ENCODE peak calls at places on chromosomes 16 and 17, in eight cellular contexts. D, X, V, G, M, F, Z and L are unnamed samples.

GRCh38 chr16:68910051-68910450 is 66.7 kb downstream of the TANGO6 start:
- DNase-seq in V (no peak), F (no peak), Z (no peak), X (no peak), D (no peak), G (no peak), M (peak; percentile 11), L (no peak)

GRCh38 chr16:67770371-67770991 is 35.9 kb downstream of the RANBP10 start:
- DNase-seq in D (no peak), X (no peak), V (no peak), Z (no peak), G (no peak), M (no peak), F (no peak), L (no peak)

GRCh38 chr16:73154063-73154870 is 106.3 kb upstream of the ZFHX3 start:
- DNase-seq in G (no peak), X (no peak), Z (no peak), D (no peak), F (peak; percentile 73), M (no peak), V (no peak), L (no peak)

GRCh38 chr17:17860761-17861107 is 23.9 kb upstream of the SREBF1 start:
- DNase-seq in V (no peak), D (no peak), X (no peak), M (no peak), G (no peak), Z (no peak), F (no peak), L (no peak)

GRCh38 chr17:57166803-57167202 is 81.8 kb downstream of the AKAP1 start:
- DNase-seq in F (no peak), V (no peak), D (no peak), X (no peak), G (no peak), M (no peak), Z (no peak), L (no peak)

GRCh38 chr17:44899074-44899782 is at the start of gene EFTUD2:
- DNase-seq in V (peak; percentile 92), D (peak; percentile 71), F (peak; percentile 95), X (peak; percentile 96), Z (peak; percentile 96), M (peak; percentile 96), G (peak; percentile 99), L (peak; percentile 93)

GRCh38 chr16:52547001-52547833 is at the start of gene TOX3:
- DNase-seq in G (peak; percentile 62), M (no peak), F (no peak), D (no peak), V (peak; percentile 78), Z (no peak), X (peak; percentile 48), L (peak; percentile 74)

GRCh38 chr17:31595076-31595475 is 203.6 kb downstream of the RAB11FIP4 start:
- DNase-seq in G (no peak), Z (no peak), F (no peak), V (no peak), D (no peak), X (no peak), M (peak; percentile 52), L (no peak)

DNA sequence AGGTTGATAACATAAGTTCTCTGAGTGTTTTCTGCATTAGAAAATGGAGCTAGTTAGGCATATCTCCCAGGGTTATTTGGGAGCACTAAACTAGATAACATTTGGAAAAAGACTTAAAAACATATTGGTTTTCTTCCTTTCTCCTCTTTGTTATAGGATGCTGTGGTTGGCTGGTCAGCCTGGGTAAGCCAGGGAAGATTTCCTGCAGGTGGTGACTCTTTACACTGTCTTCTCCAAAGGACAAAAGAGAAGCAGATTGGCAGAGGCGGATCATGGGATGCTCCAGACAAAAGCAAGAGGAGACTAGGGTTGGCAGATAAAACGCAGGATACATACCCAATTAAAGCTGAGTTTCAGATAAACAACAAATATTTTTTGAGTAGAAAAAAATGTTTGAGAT is 6.2 kb upstream of the CRYBA1 start:
- DNase-seq in Z (peak; percentile 34), F (no peak), V (no peak), X (no peak), G (peak; percentile 68), D (no peak), M (no peak), L (no peak)
- H3K4me3 ChIP-seq in Z (no peak overlapping the region), F (no peak overlapping the region), V (no peak overlapping the region), X (no peak overlapping the region), G (no peak overlapping the region), D (no peak overlapping the region), M (no peak overlapping the region), L (no peak overlapping the region)

DNA sequence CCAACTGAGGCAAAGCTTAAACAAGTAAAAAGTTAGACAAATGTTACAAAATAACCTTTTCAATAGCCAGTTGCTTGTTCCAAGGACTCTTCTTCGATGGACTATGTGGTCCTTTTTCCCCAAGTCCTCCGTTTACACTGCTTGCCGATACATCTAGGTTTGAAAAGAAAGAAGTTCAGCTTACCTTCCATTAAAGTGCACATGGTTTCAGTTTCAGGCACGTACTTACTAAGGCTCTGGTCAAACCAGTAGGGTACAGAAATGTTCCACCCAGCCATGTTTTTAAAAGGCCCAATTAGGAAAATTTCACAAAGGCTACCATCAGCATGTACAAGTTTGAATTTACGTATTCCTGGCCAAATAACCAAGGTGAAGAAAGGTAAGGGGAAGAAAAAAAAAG is 2.1 kb downstream of the SRSF2 start:
- DNase-seq in D (no peak), F (no peak), X (no peak), M (no peak), G (no peak), Z (peak; percentile 40), V (no peak), L (no peak)
- H3K4me1 ChIP-seq in D (no peaks in the 10 kb centered on the region), F (peaks cover 57% of the 10 kb centered on the region), X (peaks cover 41% of the 10 kb centered on the region), M (peaks cover 68% of the 10 kb centered on the region), G (peaks cover 74% of the 10 kb centered on the region), Z (peaks cover 37% of the 10 kb centered on the region), V (peaks cover 41% of the 10 kb centered on the region), L (peaks cover 72% of the 10 kb centered on the region)

DNA sequence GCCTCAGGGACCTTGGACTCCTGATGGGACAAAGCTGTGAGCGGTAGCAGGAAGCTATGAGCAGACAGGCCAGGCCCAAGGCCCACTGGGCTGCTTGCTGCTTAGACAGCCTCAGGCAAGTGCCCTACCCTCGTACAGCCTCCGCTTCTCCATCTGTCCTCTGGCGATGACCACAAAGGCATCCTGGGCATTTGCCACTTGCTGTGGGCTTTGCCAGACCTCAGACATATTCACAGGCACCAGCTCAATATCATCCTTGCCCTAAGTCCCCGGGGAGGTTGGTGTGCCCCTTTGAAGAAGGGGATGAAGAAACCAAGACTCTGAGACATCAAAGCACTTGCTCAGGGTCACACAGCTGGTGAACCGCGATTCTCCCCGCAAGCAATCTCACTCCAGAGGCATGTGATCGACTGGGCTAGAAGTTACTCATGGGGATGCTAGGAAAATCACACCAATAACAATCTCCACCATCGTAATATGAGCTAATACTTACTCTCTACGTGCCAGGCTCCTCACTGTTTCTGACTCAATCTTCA is 21.7 kb downstream of the PPL start:
- DNase-seq in V (no peak), Z (no peak), M (no peak), G (no peak), D (no peak), F (peak; percentile 60), X (no peak), L (no peak)
- TF ChIP-seq EP300 in V (no peak), Z (no peak), M (no peak), G (no peak), D (no peak), F (no peak), X (no peak), L (no peak)

GRCh38 chr17:2854662-2855061 is 58.4 kb downstream of the RAP1GAP2 start:
- DNase-seq in D (no peak), X (peak; percentile 81), G (no peak), V (peak; percentile 69), Z (no peak), F (no peak), M (no peak), L (peak; percentile 41)
- H3K4me3 ChIP-seq in D (no peak overlapping the region), X (peak overlapping the region; percentile 69), G (peak overlapping the region; percentile 67), V (peak overlapping the region; percentile 63), Z (peak overlapping the region; percentile 72), F (peak overlapping the region; percentile 39), M (peak overlapping the region; percentile 61), L (peak overlapping the region; percentile 51)

GRCh38 chr17:6755731-6756184 is at the start of gene XAF1:
- DNase-seq in M (no peak), G (no peak), Z (no peak), D (peak; percentile 40), V (peak; percentile 46), X (no peak), F (peak; percentile 68), L (peak; percentile 52)
- H3K4me1 ChIP-seq in M (peaks cover 44% of the 10 kb centered on the region), G (peaks cover 66% of the 10 kb centered on the region), Z (peaks cover 6% of the 10 kb centered on the region), D (peaks cover 15% of the 10 kb centered on the region), V (peaks cover 11% of the 10 kb centered on the region), X (peaks cover 4% of the 10 kb centered on the region), F (peaks cover 14% of the 10 kb centered on the region), L (peaks cover 13% of the 10 kb centered on the region)

GRCh38 chr17:5035356-5035755 is at the start of gene SLC52A1:
- DNase-seq in Z (peak; percentile 47), G (no peak), F (no peak), X (peak; percentile 60), V (no peak), D (no peak), M (no peak), L (peak; percentile 48)
- TF ChIP-seq EP300 in Z (no peak), G (no peak), F (no peak), X (no peak), V (no peak), D (no peak), M (no peak), L (no peak)

GRCh38 chr16:88635671-88636070 is 2.7 kb upstream of the IL17C start:
- DNase-seq in Z (no peak), X (no peak), V (no peak), F (no peak), G (no peak), D (no peak), M (no peak), L (no peak)

GRCh38 chr16:88636488-88637265 is 1.7 kb upstream of the IL17C start:
- DNase-seq in F (no peak), Z (no peak), M (no peak), V (no peak), X (no peak), D (no peak), G (no peak), L (no peak)

GRCh38 chr16:88634141-88634993 is 4.0 kb upstream of the IL17C start:
- DNase-seq in Z (no peak), M (no peak), X (no peak), V (peak; percentile 53), D (peak; percentile 45), G (no peak), F (no peak), L (peak; percentile 74)

GRCh38 chr16:88633684-88634140 is 4.7 kb upstream of the IL17C start:
- DNase-seq in V (peak; percentile 52), F (no peak), D (peak; percentile 55), G (no peak), Z (peak; percentile 68), X (peak; percentile 60), M (no peak), L (peak; percentile 60)

DNA sequence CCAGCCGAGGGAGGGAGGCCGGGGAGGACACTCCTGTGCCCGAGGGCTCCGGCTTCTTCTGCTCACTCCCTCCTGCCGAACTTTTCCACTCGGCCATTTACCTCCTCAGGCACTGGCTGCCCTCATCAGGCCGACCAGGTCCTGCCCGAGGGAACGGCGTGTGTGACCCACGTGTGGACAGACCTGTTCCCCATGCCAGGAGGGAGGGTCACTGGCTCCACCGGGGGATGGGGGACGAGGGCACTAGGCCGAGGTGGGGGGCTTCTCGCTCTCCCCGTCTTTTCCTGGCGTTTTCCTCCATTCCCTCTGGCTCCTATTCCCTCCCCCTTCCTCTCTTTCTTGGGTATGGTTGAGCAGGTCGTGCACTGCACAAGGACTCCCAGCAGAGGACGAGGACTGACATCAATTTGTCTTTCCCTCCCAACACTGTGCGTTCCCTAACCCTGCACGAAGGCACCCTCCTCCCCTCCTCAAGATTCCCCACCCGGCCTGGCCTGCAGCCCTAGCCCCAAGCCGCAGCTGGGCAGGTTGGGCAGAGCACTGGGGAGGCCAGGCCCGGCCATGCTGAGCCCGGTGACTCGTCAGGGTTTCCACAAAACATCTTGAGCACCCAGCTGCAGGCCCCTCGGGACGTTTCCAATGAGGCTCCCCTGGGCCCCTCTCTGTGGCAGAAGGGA is 3.2 kb upstream of the IL17C start:
- DNase-seq in X (no peak), V (no peak), G (no peak), M (no peak), Z (peak; percentile 36), D (no peak), F (no peak), L (no peak)
- H3K4me3 ChIP-seq in X (no peak overlapping the region), V (peak overlapping the region; percentile 35), G (peak overlapping the region; percentile 52), M (peak overlapping the region; percentile 50), Z (no peak overlapping the region), D (peak overlapping the region; percentile 95), F (no peak overlapping the region), L (no peak overlapping the region)